ENCODE peak calls at places on chromosomes 16 and 17, in six cellular contexts. X is activated CD4-positive, alpha-beta T cell treated with anti-CD3 and anti-CD28 coated beads, Interleukin-2, amount 50 U/mL, for 24 hours; Y is neural progenitor cell; R is cardiac fibroblast; S is stimulated activated effector memory CD8-positive, alpha-beta T cell treated with anti-CD3 and anti-CD28 coated beads, Interleukin-12 subunit alpha, Interleukin-12 subunit beta, amount 100 ng/mL, for 72 hours; T is HS-5. D is an unnamed sample.

GRCh38 chr17:31522987-31523495 is 131.6 kb downstream of the RAB11FIP4 start:
- DNase-seq in T (no peak), S (no peak), R (no peak), X (no peak), Y (no peak), D (no peak)

GRCh38 chr17:21285164-21286065 is 904 bp downstream of the MAP2K3 start:
- DNase-seq in Y (peak), S (no peak), T (no peak), X (no peak), R (peak), D (peak)

GRCh38 chr16:57432505-57432904 is 14.7 kb downstream of the CIAPIN1 start:
- DNase-seq in R (no peak), Y (no peak), S (no peak), X (no peak), T (no peak), D (no peak)

GRCh38 chr16:89383095-89384003 is 107.0 kb downstream of the ANKRD11 start:
- DNase-seq in T (no peak), Y (peak), S (no peak), R (peak), X (no peak), D (peak)

GRCh38 chr17:67440311-67441051 is 63.4 kb downstream of the PITPNC1 start:
- DNase-seq in S (no peak), T (no peak), Y (no peak), R (peak), X (no peak), D (no peak)

GRCh38 chr17:63816669-63817068 is 10.6 kb upstream of the PSMC5 start:
- DNase-seq in T (no peak), Y (no peak), R (no peak), S (no peak), X (no peak), D (no peak)

GRCh38 chr16:81532491-81533174 is 88.0 kb downstream of the CMIP start:
- DNase-seq in Y (no peak), S (no peak), T (no peak), R (no peak), X (no peak), D (no peak)

GRCh38 chr17:78144146-78144719 is 2.0 kb upstream of the C17orf99 start:
- DNase-seq in S (no peak), X (no peak), Y (no peak), R (peak), T (no peak), D (peak)

GRCh38 chr17:2856727-2857126 is 60.5 kb downstream of the RAP1GAP2 start:
- DNase-seq in T (no peak), X (no peak), Y (no peak), R (no peak), S (no peak), D (no peak)

GRCh38 chr16:11361751-11362742 is 16.8 kb downstream of the RMI2 start:
- DNase-seq in X (no peak), S (no peak), T (no peak), R (no peak), Y (no peak), D (no peak)